ENCODE peak calls at places on chromosomes 3 and 15, in six cellular contexts. C is heart right ventricle, G is SJCRH30, B is psoas muscle, S is neural progenitor cell, T is tibial artery. Z is an unnamed sample. For H3K4me1 and H3K27me3, the result is how much of the 10 kb centered on the place peaks cover.

GRCh38 chr15:68334661-68335124 is 57.1 kb downstream of the FEM1B start:
- DNase-seq in C (no peak), G (no peak), B (no peak), S (no peak), T (peak), Z (peak)

GRCh38 chr3:38128303-38128655 is 8.6 kb downstream of the ACAA1 start:
- DNase-seq in C (no peak), G (no peak), B (no peak), S (no peak), T (peak), Z (no peak)

GRCh38 chr15:64093627-64094417 is at the start of gene CIAO2A:
- DNase-seq in C (peak), G (peak), B (peak), S (peak), T (peak), Z (peak)

GRCh38 chr3:98701276-98701675 is 61.9 kb upstream of the ST3GAL6 start:
- DNase-seq in C (no peak), G (no peak), B (no peak), S (no peak), T (no peak), Z (no peak)

GRCh38 chr3:189563841-189564563 is 67.2 kb upstream of the TP63 start:
- DNase-seq in C (no peak), G (peak), B (no peak), S (no peak), T (no peak), Z (no peak)

GRCh38 chr3:14141602-14142315 is 16.9 kb downstream of the TMEM43 start:
- DNase-seq in C (peak), G (no peak), B (no peak), S (no peak), T (no peak), Z (no peak)

GRCh38 chr3:65035231-65035630 is 347.4 kb upstream of the ADAMTS9 start:
- DNase-seq in C (no peak), G (no peak), B (no peak), S (no peak), T (no peak), Z (no peak)

GRCh38 chr15:95832655-95833054 is 497.8 kb upstream of the NR2F2 start:
- DNase-seq in C (no peak), G (no peak), B (no peak), S (peak), T (no peak), Z (no peak)

GRCh38 chr15:36544518-36545383 is 34.7 kb upstream of the CDIN1 start:
- DNase-seq in C (no peak), G (no peak), B (no peak), S (peak), T (no peak), Z (no peak)

GRCh38 chr3:159126261-159127020 is 324.6 kb downstream of the MFSD1 start:
- DNase-seq in C (no peak), G (no peak), B (no peak), S (no peak), T (no peak), Z (no peak)

GRCh38 chr15:90160781-90161727 is 40.1 kb upstream of the SEMA4B start:
- DNase-seq in C (no peak), G (no peak), B (no peak), S (no peak), T (no peak), Z (no peak)

GRCh38 chr3:52783211-52783555 is 5.8 kb downstream of the ITIH1 start:
- DNase-seq in C (no peak), G (no peak), B (no peak), S (no peak), T (peak), Z (no peak)

GRCh38 chr3:84666468-84666867 is 292.3 kb upstream of the CADM2 start:
- DNase-seq in C (no peak), G (no peak), B (no peak), S (no peak), T (no peak), Z (no peak)

GRCh38 chr15:67334973-67335372 is 80.4 kb downstream of the IQCH start:
- DNase-seq in C (no peak), G (no peak), B (no peak), S (no peak), T (no peak), Z (no peak)

GRCh38 chr15:100559330-100559729 is 30.6 kb upstream of the CERS3 start:
- DNase-seq in C (no peak), G (no peak), B (peak), S (no peak), T (no peak), Z (no peak)

GRCh38 chr15:93088200-93088980 is 621 bp downstream of the RGMA start:
- DNase-seq in C (peak), G (peak), B (peak), S (peak), T (no peak), Z (peak)

GRCh38 chr15:65532738-65533051 is 2.4 kb downstream of the HACD3 start:
- DNase-seq in C (no peak), G (no peak), B (no peak), S (no peak), T (no peak), Z (no peak)

GRCh38 chr3:11155341-11156025 is 1.2 kb downstream of the HRH1 start:
- DNase-seq in C (peak), G (no peak), B (peak), S (peak), T (peak), Z (peak)

GRCh38 chr3:8938021-8938420 is 25.3 kb downstream of the RAD18 start:
- DNase-seq in C (no peak), G (no peak), B (no peak), S (peak), T (no peak), Z (no peak)

GRCh38 chr3:43769471-43770425 is 79.0 kb downstream of the ABHD5 start:
- DNase-seq in C (peak), G (peak), B (peak), S (peak), T (peak), Z (peak)
- H3K4me1 ChIP-seq in C (under half), G (under half), B (under half), S (under half), T (under half), Z (under half)

GRCh38 chr3:178483704-178484103 is 52.5 kb upstream of the KCNMB2 start:
- DNase-seq in C (no peak), G (no peak), B (no peak), S (no peak), T (no peak), Z (no peak)
- H3K27me3 ChIP-seq in C (under half), G (under half), B (under half), S (under half), T (under half), Z (under half)

GRCh38 chr15:80159811-80160569 is 7.2 kb downstream of the FAH start:
- DNase-seq in C (no peak), G (no peak), B (no peak), S (no peak), T (peak), Z (no peak)

GRCh38 chr15:80161473-80162016 is 8.7 kb downstream of the FAH start:
- DNase-seq in C (no peak), G (no peak), B (no peak), S (no peak), T (no peak), Z (no peak)

GRCh38 chr15:80160570-80161156 is 7.9 kb downstream of the FAH start:
- DNase-seq in C (no peak), G (no peak), B (peak), S (no peak), T (peak), Z (peak)

GRCh38 chr15:80157215-80157614 is 4.4 kb downstream of the FAH start:
- DNase-seq in C (no peak), G (no peak), B (no peak), S (peak), T (no peak), Z (no peak)

DNA sequence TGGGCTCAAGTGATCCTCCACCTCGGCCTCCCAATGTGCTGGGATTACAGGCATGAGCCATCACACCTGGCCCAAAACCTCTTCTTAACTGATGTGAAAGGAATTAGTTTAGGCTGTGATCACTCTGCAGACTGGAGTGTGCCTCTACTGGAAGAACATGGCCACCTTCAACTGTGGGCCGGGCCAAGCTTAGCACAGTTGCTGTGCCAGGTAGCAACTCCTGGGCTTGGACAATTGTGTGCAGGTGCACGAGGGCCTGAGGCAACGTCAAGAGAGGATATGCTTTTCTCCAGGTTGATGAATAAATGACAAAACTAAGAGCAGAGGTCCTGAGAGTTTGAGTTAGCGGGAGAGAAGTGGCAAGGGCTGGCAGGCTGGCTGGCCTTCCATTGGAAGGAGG is 6.5 kb downstream of the FAH start:
- DNase-seq in C (no peak), G (no peak), B (no peak), S (no peak), T (no peak), Z (no peak)
- H3K4me1 ChIP-seq in C (under half), G (under half), B (under half), S (under half), T (under half), Z (under half)

GRCh38 chr3:198109883-198110282 is 149.9 kb downstream of the LMLN start:
- DNase-seq in C (no peak), G (no peak), B (no peak), S (no peak), T (no peak), Z (no peak)
- H3K27me3 ChIP-seq in C (half or more), G (under half), B (half or more), S (half or more), T (under half), Z (under half)

DNA sequence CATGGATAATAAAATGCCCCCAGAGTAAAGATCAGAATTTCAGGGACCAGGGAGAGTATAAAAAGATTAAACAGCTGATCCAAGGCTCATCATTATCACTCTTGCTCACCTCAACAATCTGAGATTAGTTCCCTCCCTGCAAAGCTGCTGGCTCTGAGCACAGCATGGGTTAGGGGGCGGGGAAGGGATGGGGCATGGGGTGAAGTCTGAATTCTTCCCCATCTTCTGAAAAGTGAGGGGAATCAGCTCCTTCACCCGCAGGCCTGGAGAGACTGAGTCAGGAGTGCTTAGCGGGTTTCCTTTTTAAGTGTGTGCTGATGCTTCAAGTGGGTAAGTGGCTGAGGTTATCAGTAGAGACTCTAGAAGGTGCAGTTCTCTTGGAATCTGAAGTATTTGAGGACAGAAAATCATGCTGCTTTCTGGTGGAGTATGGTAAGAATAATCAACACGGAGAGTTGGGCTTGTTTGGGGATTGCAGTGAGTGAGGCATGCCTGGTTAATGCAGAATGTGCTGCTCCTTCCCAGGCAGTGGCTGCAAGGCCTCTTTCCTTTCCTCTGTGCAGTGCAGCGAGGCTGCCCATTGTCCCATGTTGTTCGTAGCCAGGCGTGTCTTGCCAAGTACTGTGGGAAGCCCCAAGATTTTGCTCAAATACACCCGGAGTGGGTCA is 59.2 kb upstream of the TRAK1 start:
- DNase-seq in C (no peak), G (no peak), B (no peak), S (peak), T (peak), Z (peak)
- H3K4me1 ChIP-seq in C (half or more), G (under half), B (half or more), S (under half), T (under half), Z (under half)

Z was measured in aorta.